ENCODE peak calls at places on chromosomes 4 and X, in five cellular contexts. R is brain microvascular endothelial cell, A is AG10803, O is WERI-Rb-1, F is kidney. T is an unnamed sample.

GRCh38 chrX:110425222-110425621 is 66.6 kb downstream of the RTL9 start:
- DNase-seq in A (peak; percentile 40), O (no peak), F (no peak), R (no peak), T (no peak)

GRCh38 chrX:135340827-135341226 is 31.5 kb downstream of the ETDC start:
- DNase-seq in O (no peak), R (no peak), A (peak; percentile 79), F (no peak), T (peak; percentile 44)

GRCh38 chr4:8315343-8316250 is 46.0 kb downstream of the HTRA3 start:
- DNase-seq in O (peak; percentile 4), R (peak; percentile 71), F (peak; percentile 96), A (peak; percentile 79), T (peak; percentile 44)

GRCh38 chr4:176271749-176272148 is 2.7 kb upstream of the ASB5 start:
- DNase-seq in R (peak; percentile 33), A (peak; percentile 55), O (no peak), F (no peak), T (no peak)

GRCh38 chrX:54066841-54067240 is 22.6 kb upstream of the PHF8 start:
- DNase-seq in F (no peak), R (no peak), O (no peak), A (peak; percentile 56), T (no peak)

GRCh38 chrX:126141014-126141413 is 25.1 kb downstream of the DCAF12L2 start:
- DNase-seq in F (no peak), R (no peak), A (no peak), O (no peak), T (no peak)

GRCh38 chr4:128347930-128348660 is 60.5 kb upstream of the PGRMC2 start:
- DNase-seq in R (peak; percentile 42), A (peak; percentile 73), F (no peak), O (no peak), T (no peak)

GRCh38 chr4:93749351-93749761 is 79.2 kb upstream of the ATOH1 start:
- DNase-seq in F (no peak), O (no peak), R (no peak), A (no peak), T (no peak)

GRCh38 chr4:114400531-114400930 is 198.1 kb upstream of the UGT8 start:
- DNase-seq in A (no peak), O (no peak), R (no peak), F (no peak), T (no peak)

GRCh38 chrX:120120223-120120622 is 4.5 kb upstream of the RHOXF1 start:
- DNase-seq in F (no peak), A (no peak), O (no peak), R (no peak), T (no peak)

GRCh38 chr4:33080262-33080661 is 2360.1 kb downstream of the PCDH7 start:
- DNase-seq in O (no peak), F (no peak), A (peak; percentile 66), R (no peak), T (no peak)

GRCh38 chrX:23742693-23743622 is at the start of gene ACOT9:
- DNase-seq in F (peak; percentile 97), O (peak; percentile 91), R (peak; percentile 95), A (peak; percentile 93), T (peak; percentile 75)

GRCh38 chrX:1170243-1170642 is 42.2 kb downstream of the CRLF2 start:
- DNase-seq in R (no peak), A (no peak), F (no peak), O (no peak), T (no peak)

GRCh38 chr4:85531575-85532339 is 56.8 kb downstream of the ARHGAP24 start:
- DNase-seq in F (no peak), R (no peak), O (no peak), A (no peak), T (no peak)

GRCh38 chrX:41095962-41096955 is 11.0 kb downstream of the USP9X start:
- DNase-seq in A (peak; percentile 13), F (no peak), O (peak; percentile 53), R (no peak), T (no peak)

GRCh38 chr4:51862199-51862598 is 19.2 kb downstream of the DCUN1D4 start:
- DNase-seq in R (no peak), O (no peak), A (no peak), F (no peak), T (no peak)

GRCh38 chr4:70269674-70270073 is 27.3 kb downstream of the CSN3 start:
- DNase-seq in O (no peak), A (no peak), R (no peak), F (no peak), T (no peak)

GRCh38 chr4:143188325-143189088 is 3.8 kb downstream of the USP38 start:
- DNase-seq in A (no peak), O (no peak), R (no peak), F (no peak), T (no peak)

GRCh38 chr4:13088726-13089658 is 395.1 kb downstream of the RAB28 start:
- DNase-seq in O (no peak), R (peak; percentile 3), A (peak; percentile 3), F (no peak), T (no peak)

GRCh38 chr4:30962949-30963348 is 242.8 kb downstream of the PCDH7 start:
- DNase-seq in F (no peak), O (no peak), R (peak; percentile 63), A (no peak), T (no peak)

GRCh38 chr4:39756159-39756558 is 58.2 kb downstream of the UBE2K start:
- DNase-seq in A (no peak), O (no peak), R (no peak), F (no peak), T (no peak)

GRCh38 chr4:141802324-141802723 is 165.9 kb downstream of the IL15 start:
- DNase-seq in F (no peak), A (peak; percentile 96), O (no peak), R (no peak), T (peak; percentile 88)

GRCh38 chr4:148430847-148431246 is 11.4 kb downstream of the NR3C2 start:
- DNase-seq in F (no peak), A (no peak), R (no peak), O (no peak), T (no peak)

GRCh38 chr4:623914-624626 is 1.3 kb upstream of the PDE6B start:
- DNase-seq in A (no peak), F (no peak), R (no peak), O (no peak), T (no peak)

GRCh38 chr4:626201-627091 is 1.1 kb downstream of the PDE6B start:
- DNase-seq in O (no peak), R (no peak), A (no peak), F (no peak), T (no peak)

GRCh38 chr4:624705-625590 is at the start of gene PDE6B:
- DNase-seq in R (no peak), F (peak; percentile 80), O (peak; percentile 93), A (no peak), T (no peak)

GRCh38 chr4:627347-627746 is 2.0 kb downstream of the PDE6B start:
- DNase-seq in A (no peak), O (peak; percentile 95), F (no peak), R (no peak), T (no peak)

DNA sequence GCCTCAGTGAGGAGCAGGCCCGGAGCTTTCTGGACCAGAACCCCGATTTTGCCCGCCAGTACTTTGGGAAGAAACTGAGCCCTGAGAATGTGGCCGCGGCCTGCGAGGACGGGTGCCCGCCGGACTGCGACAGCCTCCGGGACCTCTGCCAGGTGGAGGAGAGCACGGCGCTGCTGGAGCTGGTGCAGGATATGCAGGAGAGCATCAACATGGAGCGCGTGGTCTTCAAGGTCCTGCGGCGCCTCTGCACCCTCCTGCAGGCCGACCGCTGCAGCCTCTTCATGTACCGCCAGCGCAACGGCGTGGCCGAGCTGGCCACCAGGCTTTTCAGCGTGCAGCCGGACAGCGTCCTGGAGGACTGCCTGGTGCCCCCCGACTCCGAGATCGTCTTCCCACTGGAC is 258 bp downstream of the PDE6B start:
- DNase-seq in F (no peak), O (no peak), A (no peak), R (no peak), T (no peak)
- H3K4me3 ChIP-seq in F (no peak overlapping the region), O (peak overlapping the region; percentile 41), A (no peak overlapping the region), R (no peak overlapping the region), T (no peak overlapping the region)

DNA sequence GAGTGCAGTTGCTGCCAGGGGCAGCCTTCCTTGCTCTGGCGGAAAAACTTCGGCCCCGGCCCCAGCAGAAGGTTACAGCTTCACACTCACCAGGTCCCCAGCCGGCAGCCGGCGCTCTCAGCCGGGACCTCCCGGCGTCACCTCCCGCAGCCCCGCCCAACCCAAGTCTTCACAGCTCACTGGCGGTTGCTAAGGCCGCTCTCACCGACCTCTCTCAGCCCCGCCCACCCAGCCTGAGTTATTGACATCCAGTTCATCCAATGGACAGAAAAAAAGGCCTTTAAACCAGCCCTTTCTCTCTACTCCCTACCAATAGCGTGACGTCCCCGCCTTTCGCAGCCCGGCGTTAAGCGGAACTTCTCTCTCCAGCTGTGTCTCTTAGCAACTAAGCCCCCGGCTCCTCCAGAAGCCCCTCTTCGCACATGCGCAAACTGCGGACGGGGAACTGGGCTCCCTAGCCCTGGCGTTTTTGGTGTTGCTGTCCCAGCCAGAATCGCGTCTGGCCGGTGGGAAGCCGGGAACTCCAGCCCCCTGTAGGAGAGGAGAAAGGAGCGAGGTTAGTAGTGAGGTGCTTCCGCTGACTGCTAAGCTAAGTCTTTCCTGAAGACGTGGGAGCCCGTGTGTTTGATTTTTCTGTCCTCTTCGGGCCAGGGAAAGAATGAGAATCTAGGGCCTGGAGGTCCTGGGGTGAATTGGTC is at the start of gene BBS12:
- DNase-seq in O (peak; percentile 100), R (peak; percentile 100), A (peak; percentile 99), F (peak; percentile 99), T (peak; percentile 97)
- TF ChIP-seq CTCF in O (peak; percentile 79), R (peak; percentile 68), A (peak; percentile 59), F (peak; percentile 45), T (peak; percentile 73)

DNA sequence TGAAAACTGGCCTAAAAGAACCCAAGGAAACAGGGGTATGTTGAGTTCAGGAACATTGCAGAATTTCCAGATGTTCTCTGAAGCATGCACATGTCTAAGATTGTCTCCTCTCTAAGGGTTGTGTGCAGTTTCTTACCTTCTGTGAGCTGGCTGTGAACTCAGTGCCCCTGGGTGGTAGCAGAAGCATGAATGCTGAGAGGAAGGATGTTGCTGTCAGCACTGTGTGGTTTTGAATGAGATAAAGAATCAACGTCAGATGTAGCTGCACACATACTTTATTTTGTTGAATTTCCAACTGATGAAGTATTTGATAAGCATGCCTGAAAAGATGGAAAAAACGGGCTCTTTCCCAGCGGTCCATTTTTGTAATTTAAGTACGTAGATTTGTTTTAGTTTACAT is 23.8 kb upstream of the CD38 start:
- DNase-seq in O (no peak), A (no peak), R (peak; percentile 96), F (no peak), T (no peak)
- H3K4me3 ChIP-seq in O (no peak overlapping the region), A (no peak overlapping the region), R (no peak overlapping the region), F (no peak overlapping the region), T (no peak overlapping the region)

GRCh38 chr4:100372432-100372831 is 145.4 kb downstream of the EMCN start:
- DNase-seq in R (no peak), O (peak; percentile 21), A (no peak), F (no peak), T (no peak)
- TF ChIP-seq CTCF in R (peak; percentile 81), O (peak; percentile 58), A (peak; percentile 52), F (no peak), T (peak; percentile 48)